ENCODE peak calls at places on chromosome 12, in five cellular contexts. U is GM23338, C is transverse colon, O is stomach, I is uterus. G is an unnamed sample.

GRCh38 chr12:96502477-96502876 is 13.1 kb downstream of the CFAP54 start:
- DNase-seq in U (peak), C (peak), I (no peak), O (no peak), G (no peak)

GRCh38 chr12:122937622-122938091 is 28.6 kb downstream of the ABCB9 start:
- DNase-seq in O (no peak), C (no peak), I (no peak), U (no peak), G (no peak)

GRCh38 chr12:46357438-46358324 is 14.9 kb downstream of the SLC38A2 start:
- DNase-seq in U (peak), I (no peak), C (no peak), O (no peak), G (peak)

GRCh38 chr12:54018608-54018984 is 9.6 kb upstream of the HOXC6 start:
- DNase-seq in I (peak), O (no peak), U (peak), C (no peak), G (no peak)

GRCh38 chr12:71746983-71747611 is 7.6 kb upstream of the RAB21 start:
- DNase-seq in I (peak), O (peak), U (peak), C (peak), G (peak)

GRCh38 chr12:18861287-18861858 is 123.5 kb downstream of the CAPZA3 start:
- DNase-seq in I (no peak), O (no peak), C (no peak), U (no peak), G (no peak)

GRCh38 chr12:58346032-58346632 is 404.8 kb downstream of the ATP23 start:
- DNase-seq in O (no peak), I (no peak), U (peak), C (no peak), G (no peak)

GRCh38 chr12:77133566-77133965 is 68.2 kb upstream of the E2F7 start:
- DNase-seq in U (peak), O (peak), I (no peak), C (peak), G (no peak)

GRCh38 chr12:108511633-108512540 is 3.2 kb upstream of the FICD start:
- DNase-seq in U (peak), O (peak), C (peak), I (peak), G (peak)

GRCh38 chr12:132471858-132472255 is 18.1 kb upstream of the FBRSL1 start:
- DNase-seq in C (no peak), U (no peak), O (no peak), I (no peak), G (no peak)

GRCh38 chr12:65894127-65894526 is 69.8 kb downstream of the HMGA2 start:
- DNase-seq in U (no peak), O (no peak), C (no peak), I (no peak), G (no peak)

GRCh38 chr12:100661300-100661951 is 87.9 kb downstream of the GAS2L3 start:
- DNase-seq in C (no peak), U (peak), O (no peak), I (no peak), G (no peak)

GRCh38 chr12:120257041-120257821 is 8.3 kb downstream of the PXN start:
- DNase-seq in I (peak), C (no peak), U (peak), O (peak), G (peak)

GRCh38 chr12:127803545-127803944 is 463.4 kb upstream of the TMEM132C start:
- DNase-seq in C (no peak), U (no peak), O (no peak), I (no peak), G (no peak)

GRCh38 chr12:93376436-93377251 is 1.1 kb upstream of the NUDT4 start:
- DNase-seq in I (peak), U (peak), C (peak), O (no peak), G (no peak)

GRCh38 chr12:132718644-132719043 is 8.0 kb downstream of the PGAM5 start:
- DNase-seq in O (no peak), C (no peak), I (no peak), U (no peak), G (no peak)

GRCh38 chr12:107684990-107685359 is 624 bp upstream of the PWP1 start:
- DNase-seq in I (no peak), O (no peak), U (peak), C (peak), G (no peak)

GRCh38 chr12:87679262-87679661 is 349.9 kb downstream of the C12orf50 start:
- DNase-seq in O (no peak), C (no peak), U (no peak), I (no peak), G (no peak)

GRCh38 chr12:106133136-106134087 is 5.3 kb downstream of the NUAK1 start:
- DNase-seq in I (no peak), U (peak), O (no peak), C (no peak), G (no peak)

GRCh38 chr12:106131671-106132070 is 7.1 kb downstream of the NUAK1 start:
- DNase-seq in O (no peak), C (no peak), I (peak), U (no peak), G (no peak)

GRCh38 chr12:106134294-106134949 is 4.3 kb downstream of the NUAK1 start:
- DNase-seq in I (no peak), O (no peak), C (no peak), U (no peak), G (no peak)

GRCh38 chr12:106130474-106131113 is 8.2 kb downstream of the NUAK1 start:
- DNase-seq in C (no peak), I (no peak), U (no peak), O (no peak), G (no peak)

GRCh38 chr12:106132175-106133135 is 6.3 kb downstream of the NUAK1 start:
- DNase-seq in U (no peak), O (no peak), I (no peak), C (no peak), G (no peak)
- H3K27ac ChIP-seq in U (peak), O (no peak), I (peak), C (no peak), G (peak)

GRCh38 chr12:57276935-57277563 is 26.1 kb upstream of the STAC3 start:
- DNase-seq in O (peak), C (no peak), U (peak), I (no peak), G (no peak)

GRCh38 chr12:57272337-57273151 is 21.6 kb upstream of the STAC3 start:
- DNase-seq in I (no peak), O (no peak), U (no peak), C (no peak), G (no peak)

GRCh38 chr12:57278465-57279453 is 27.8 kb upstream of the STAC3 start:
- DNase-seq in U (no peak), C (no peak), O (no peak), I (no peak), G (no peak)

GRCh38 chr12:57270966-57271470 is 20.0 kb upstream of the STAC3 start:
- DNase-seq in I (no peak), O (no peak), U (peak), C (no peak), G (no peak)

GRCh38 chr12:57273516-57273915 is 22.5 kb upstream of the STAC3 start:
- DNase-seq in C (no peak), O (no peak), I (no peak), U (no peak), G (no peak)
- H3K4me3 ChIP-seq in C (no peak), O (no peak), I (no peak), U (no peak), G (no peak)

DNA sequence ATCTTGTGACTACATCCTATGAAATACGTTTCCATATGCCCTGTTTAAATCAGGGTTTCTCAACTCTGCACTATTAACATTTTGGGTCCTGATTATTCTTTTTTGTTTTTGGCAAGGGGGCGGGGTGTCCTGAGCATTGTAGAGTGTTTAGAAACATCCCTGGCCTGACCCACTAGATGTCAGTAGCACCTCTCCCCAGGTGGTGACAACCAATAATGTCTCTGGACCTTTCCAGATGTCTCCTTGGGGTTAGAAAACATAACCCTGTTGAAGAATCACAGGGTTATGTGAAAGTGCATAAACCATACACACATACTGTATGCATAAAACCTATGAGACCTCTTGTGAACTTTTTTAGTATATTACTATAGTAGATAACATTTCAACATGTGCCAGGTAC is 1.4 kb downstream of the ACAD10 start:
- DNase-seq in O (no peak), I (no peak), C (no peak), U (peak), G (no peak)
- TF ChIP-seq CTCF in O (no peak), I (no peak), C (no peak), U (peak), G (no peak)

GRCh38 chr12:27868165-27868564 is 88.1 kb upstream of the MANSC4 start:
- DNase-seq in O (no peak), U (no peak), I (no peak), C (no peak), G (peak)

GRCh38 chr12:27866382-27867101 is 86.5 kb upstream of the MANSC4 start:
- DNase-seq in O (no peak), C (no peak), I (no peak), U (no peak), G (no peak)

GRCh38 chr12:27873010-27873409 is 93.0 kb upstream of the MANSC4 start:
- DNase-seq in U (no peak), O (no peak), C (no peak), I (no peak), G (no peak)

GRCh38 chr12:27869567-27869966 is 89.5 kb upstream of the MANSC4 start:
- DNase-seq in O (no peak), C (no peak), U (peak), I (no peak), G (no peak)

GRCh38 chr12:27870939-27871338 is 90.9 kb upstream of the MANSC4 start:
- DNase-seq in U (no peak), O (no peak), I (no peak), C (no peak), G (peak)
- H3K27ac ChIP-seq in U (no peak), O (no peak), I (no peak), C (no peak), G (no peak)

DNA sequence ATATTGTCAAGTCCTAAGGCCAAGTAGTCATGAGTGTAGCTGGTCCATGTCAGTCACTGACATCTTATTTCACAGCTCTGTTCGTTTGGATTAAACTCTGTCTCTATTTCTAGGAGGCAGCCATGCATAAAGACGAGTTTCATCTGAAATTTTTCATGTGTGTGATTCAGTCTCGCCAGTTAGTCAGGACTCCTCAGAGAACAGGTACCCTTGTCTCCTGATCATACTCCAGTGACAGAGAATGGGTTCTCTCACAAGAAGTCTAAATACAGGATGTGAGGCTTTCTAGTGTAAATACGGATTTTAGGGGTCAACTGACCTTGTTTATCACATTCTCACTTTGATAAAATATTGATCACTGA is 1.4 kb upstream of the SENP1 start:
- DNase-seq in U (no peak), I (no peak), C (no peak), O (no peak), G (no peak)
- H3K4me3 ChIP-seq in U (no peak), I (no peak), C (no peak), O (no peak), G (no peak)

DNA sequence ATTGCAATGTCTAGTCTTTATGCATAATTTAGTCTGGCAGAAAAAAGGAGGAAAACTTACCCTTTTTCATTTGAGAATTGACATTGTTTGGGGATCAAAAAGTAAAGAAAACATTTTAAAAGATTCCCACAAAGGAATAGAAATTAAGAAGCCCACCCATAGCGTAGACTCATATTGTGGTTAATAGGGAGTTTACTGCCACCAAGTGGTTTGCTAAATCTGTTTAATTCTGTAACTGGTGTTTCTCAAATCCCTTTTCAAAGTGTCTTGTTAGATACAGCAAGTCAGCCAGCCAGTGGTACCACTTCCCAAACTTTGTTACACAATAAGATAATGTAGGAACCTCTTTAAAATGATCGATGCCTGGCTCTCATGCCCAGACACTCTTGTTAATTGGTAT is 180.3 kb downstream of the IPO8 start:
- DNase-seq in I (no peak), O (no peak), U (peak), C (no peak), G (no peak)
- TF ChIP-seq CTCF in I (no peak), O (no peak), U (peak), C (no peak), G (no peak)

GRCh38 chr12:80513211-80513610 is 69.2 kb downstream of the PTPRQ start:
- DNase-seq in I (no peak), O (no peak), C (no peak), U (peak), G (no peak)
- H3K27ac ChIP-seq in I (no peak), O (no peak), C (no peak), U (no peak), G (no peak)

GRCh38 chr12:51392556-51393237 is 1.5 kb upstream of the GALNT6 start:
- DNase-seq in O (no peak), C (peak), I (no peak), U (peak), G (no peak)
- H3K4me3 ChIP-seq in O (peak), C (no peak), I (no peak), U (peak), G (peak)